ENCODE peak calls at places on chromosomes 16 and 17, in four cellular contexts. V is psoas muscle, J is uterus, C is cardiac fibroblast. H is an unnamed sample.

GRCh38 chr17:40327735-40328385 is 18.9 kb downstream of the RARA start:
- DNase-seq in V (peak), C (no peak), J (no peak), H (peak)

GRCh38 chr16:77918792-77919707 is 103.3 kb upstream of the CLEC3A start:
- DNase-seq in J (no peak), C (no peak), V (no peak), H (no peak)

GRCh38 chr17:74601944-74602572 is 10.0 kb upstream of the CD300LD start:
- DNase-seq in C (peak), J (no peak), V (no peak), H (no peak)

GRCh38 chr16:50534091-50534490 is 14.1 kb upstream of the NKD1 start:
- DNase-seq in C (no peak), J (no peak), V (no peak), H (no peak)

GRCh38 chr17:75285123-75285522 is 4.1 kb downstream of the SLC25A19 start:
- DNase-seq in V (no peak), C (no peak), J (no peak), H (no peak)

GRCh38 chr17:50213026-50214015 is 11.9 kb upstream of the COL1A1 start:
- DNase-seq in C (no peak), V (no peak), J (peak), H (peak)

GRCh38 chr17:17537311-17538099 is 41.3 kb upstream of the RASD1 start:
- DNase-seq in C (no peak), V (peak), J (no peak), H (no peak)

GRCh38 chr17:80864751-80865150 is 126.9 kb upstream of the CHMP6 start:
- DNase-seq in V (no peak), C (no peak), J (no peak), H (no peak)

GRCh38 chr17:47690121-47690520 is 3.8 kb upstream of the TBKBP1 start:
- DNase-seq in J (no peak), V (no peak), C (no peak), H (peak)

GRCh38 chr17:4715071-4715749 is 4.8 kb downstream of the ARRB2 start:
- DNase-seq in V (no peak), J (no peak), C (no peak), H (no peak)

GRCh38 chr17:81027591-81028505 is 7.1 kb upstream of the BAIAP2 start:
- DNase-seq in J (no peak), V (peak), C (no peak), H (no peak)

GRCh38 chr16:12542818-12543699 is 260.6 kb downstream of the CPPED1 start:
- DNase-seq in J (no peak), V (no peak), C (no peak), H (no peak)

GRCh38 chr17:82086941-82087906 is 10.8 kb downstream of the FASN start:
- DNase-seq in V (peak), J (no peak), C (no peak), H (no peak)

GRCh38 chr17:76869209-76869877 is 1.1 kb downstream of the MGAT5B start:
- DNase-seq in V (no peak), J (no peak), C (no peak), H (no peak)

GRCh38 chr17:82241183-82241925 is 12.5 kb downstream of the SLC16A3 start:
- DNase-seq in C (peak), V (peak), J (peak), H (peak)

GRCh38 chr17:4156750-4157381 is 13.9 kb downstream of the CYB5D2 start:
- DNase-seq in C (no peak), V (no peak), J (no peak), H (no peak)

GRCh38 chr16:87740909-87741424 is 24.8 kb downstream of the KLHDC4 start:
- DNase-seq in V (no peak), J (no peak), C (no peak), H (no peak)

GRCh38 chr17:41211845-41212466 is 14.5 kb upstream of the KRTAP9-2 start:
- DNase-seq in J (no peak), C (peak), V (no peak), H (no peak)

H was measured in tibial artery.